ENCODE peak calls at places on chromosome 10, in five cellular contexts. S, E, V, C and W are unnamed samples.

GRCh38 chr10:58625070-58625469 is 112.4 kb downstream of the BICC1 start:
- DNase-seq in E (no peak), C (no peak), V (peak; percentile 16), S (no peak), W (peak; percentile 30)

GRCh38 chr10:22611425-22612111 is 102.8 kb downstream of the PIP4K2A start:
- DNase-seq in E (no peak), V (no peak), S (peak; percentile 68), C (no peak), W (no peak)

GRCh38 chr10:113921571-113922370 is 67.3 kb downstream of the NHLRC2 start:
- DNase-seq in V (peak; percentile 13), S (no peak), C (no peak), E (no peak), W (no peak)

GRCh38 chr10:3323865-3324498 is 151.4 kb upstream of the PITRM1 start:
- DNase-seq in E (no peak), C (peak; percentile 22), S (no peak), V (no peak), W (peak; percentile 27)

GRCh38 chr10:126972622-126973414 is 67.6 kb downstream of the DOCK1 start:
- DNase-seq in S (no peak), V (no peak), C (no peak), E (no peak), W (peak; percentile 98)

GRCh38 chr10:133464582-133465031 is 10.9 kb downstream of the SCART1 start:
- DNase-seq in E (no peak), C (no peak), V (no peak), S (no peak), W (no peak)

GRCh38 chr10:117352724-117353123 is 22.5 kb downstream of the PDZD8 start:
- DNase-seq in C (no peak), V (no peak), S (no peak), E (no peak), W (no peak)

GRCh38 chr10:131937832-131938231 is 37.0 kb downstream of the PPP2R2D start:
- DNase-seq in V (no peak), E (no peak), S (no peak), C (no peak), W (no peak)

GRCh38 chr10:112471878-112472487 is 25.0 kb downstream of the VTI1A start:
- DNase-seq in S (no peak), C (no peak), E (no peak), V (peak; percentile 56), W (peak; percentile 57)

GRCh38 chr10:33893502-33893901 is 559.0 kb upstream of the NRP1 start:
- DNase-seq in V (no peak), E (no peak), C (no peak), S (no peak), W (no peak)

GRCh38 chr10:69980672-69981071 is 72.0 kb upstream of the MACROH2A2 start:
- DNase-seq in V (no peak), E (no peak), S (no peak), C (no peak), W (no peak)

GRCh38 chr10:131141207-131141606 is 170.3 kb downstream of the TCERG1L start:
- DNase-seq in V (no peak), E (no peak), S (no peak), C (no peak), W (no peak)

GRCh38 chr10:103668351-103669242 is 175.1 kb downstream of the NEURL1 start:
- DNase-seq in C (no peak), S (no peak), V (no peak), E (no peak), W (peak; percentile 76)

GRCh38 chr10:32005050-32005449 is 51.2 kb downstream of the KIF5B start:
- DNase-seq in C (no peak), S (peak; percentile 41), V (peak; percentile 59), E (no peak), W (peak; percentile 44)

GRCh38 chr10:90321132-90321816 is 536.6 kb downstream of the HTR7 start:
- DNase-seq in V (no peak), E (no peak), C (no peak), S (no peak), W (peak; percentile 12)

GRCh38 chr10:14126697-14127440 is 203.9 kb downstream of the FRMD4A start:
- DNase-seq in V (no peak), E (no peak), C (no peak), S (no peak), W (no peak)

GRCh38 chr10:113473851-113474250 is 79.0 kb upstream of the HABP2 start:
- DNase-seq in C (no peak), S (no peak), E (no peak), V (no peak), W (no peak)

GRCh38 chr10:132543916-132544743 is 6.5 kb downstream of the INPP5A start:
- DNase-seq in C (no peak), V (no peak), S (no peak), E (no peak), W (no peak)

GRCh38 chr10:121516483-121516882 is 81.8 kb downstream of the FGFR2 start:
- DNase-seq in C (no peak), S (no peak), E (no peak), V (no peak), W (no peak)

GRCh38 chr10:69224862-69225657 is 4.9 kb downstream of the HKDC1 start:
- DNase-seq in V (no peak), E (no peak), S (no peak), C (no peak), W (peak; percentile 21)

GRCh38 chr10:28302012-28302667 is 724 bp downstream of the MPP7 start:
- DNase-seq in V (no peak), S (no peak), E (no peak), C (no peak), W (peak; percentile 3)

GRCh38 chr10:80952436-80952835 is 414.7 kb downstream of the SH2D4B start:
- DNase-seq in E (no peak), S (no peak), C (no peak), V (no peak), W (no peak)

GRCh38 chr10:12510566-12510965 is 161.2 kb downstream of the CAMK1D start:
- DNase-seq in V (no peak), C (no peak), S (no peak), E (no peak), W (no peak)